ENCODE peak calls at places on chromosomes 2 and 18, in seven cellular contexts. P, L, N, R, Z, B and Y are unnamed samples.

GRCh38 chr2:36296798-36297197 is 58.8 kb upstream of the CRIM1 start:
- DNase-seq in P (no peak), L (no peak), N (no peak), R (no peak), Z (no peak), B (no peak), Y (no peak)

GRCh38 chr2:181289698-181290097 is 167.5 kb upstream of the ITGA4 start:
- DNase-seq in P (no peak), L (no peak), N (no peak), R (no peak), Z (no peak), B (no peak), Y (no peak)

GRCh38 chr2:170354409-170354808 is 176.5 kb downstream of the MYO3B start:
- DNase-seq in P (no peak), L (no peak), N (peak), R (no peak), Z (no peak), B (no peak), Y (no peak)

GRCh38 chr18:2964349-2965010 is 48.5 kb downstream of the LPIN2 start:
- DNase-seq in P (no peak), L (no peak), N (no peak), R (peak), Z (no peak), B (no peak), Y (no peak)

GRCh38 chr18:47731276-47731675 is 199.2 kb downstream of the SMAD2 start:
- DNase-seq in P (no peak), L (no peak), N (no peak), R (no peak), Z (no peak), B (no peak), Y (no peak)

GRCh38 chr2:149743842-149744468 is 156.4 kb upstream of the MMADHC start:
- DNase-seq in P (no peak), L (no peak), N (no peak), R (peak), Z (no peak), B (no peak), Y (no peak)

GRCh38 chr18:22711381-22711717 is 221.8 kb upstream of the RBBP8 start:
- DNase-seq in P (no peak), L (no peak), N (no peak), R (peak), Z (no peak), B (no peak), Y (no peak)

GRCh38 chr2:232511336-232511863 is 8.8 kb upstream of the PRSS56 start:
- DNase-seq in P (no peak), L (peak), N (no peak), R (no peak), Z (no peak), B (peak), Y (no peak)

GRCh38 chr2:7043689-7044088 is 126.5 kb downstream of the RNF144A start:
- DNase-seq in P (no peak), L (no peak), N (no peak), R (no peak), Z (no peak), B (no peak), Y (no peak)

GRCh38 chr2:17303054-17303453 is 215.2 kb downstream of the RAD51AP2 start:
- DNase-seq in P (no peak), L (no peak), N (no peak), R (peak), Z (no peak), B (no peak), Y (no peak)

GRCh38 chr2:46424937-46425336 is 54.4 kb upstream of the TMEM247 start:
- DNase-seq in P (no peak), L (no peak), N (no peak), R (no peak), Z (no peak), B (no peak), Y (no peak)

GRCh38 chr2:105739408-105739807 is 5.3 kb upstream of the NCK2 start:
- DNase-seq in P (no peak), L (no peak), N (no peak), R (no peak), Z (no peak), B (no peak), Y (no peak)

GRCh38 chr18:57002627-57003026 is 144.3 kb upstream of the BOD1L2 start:
- DNase-seq in P (no peak), L (no peak), N (no peak), R (no peak), Z (no peak), B (peak), Y (no peak)

GRCh38 chr2:1654696-1655374 is 89.5 kb downstream of the PXDN start:
- DNase-seq in P (no peak), L (no peak), N (no peak), R (no peak), Z (no peak), B (no peak), Y (peak)

GRCh38 chr2:173572848-173573247 is 218.2 kb downstream of the CDCA7 start:
- DNase-seq in P (no peak), L (no peak), N (no peak), R (no peak), Z (peak), B (no peak), Y (no peak)

GRCh38 chr2:173571887-173572680 is 217.4 kb downstream of the CDCA7 start:
- DNase-seq in P (no peak), L (no peak), N (no peak), R (no peak), Z (no peak), B (no peak), Y (no peak)

GRCh38 chr2:173568054-173568453 is 213.4 kb downstream of the CDCA7 start:
- DNase-seq in P (no peak), L (no peak), N (peak), R (no peak), Z (no peak), B (peak), Y (no peak)

GRCh38 chr2:173574304-173574703 is 219.6 kb downstream of the CDCA7 start:
- DNase-seq in P (no peak), L (no peak), N (no peak), R (no peak), Z (no peak), B (no peak), Y (no peak)

DNA sequence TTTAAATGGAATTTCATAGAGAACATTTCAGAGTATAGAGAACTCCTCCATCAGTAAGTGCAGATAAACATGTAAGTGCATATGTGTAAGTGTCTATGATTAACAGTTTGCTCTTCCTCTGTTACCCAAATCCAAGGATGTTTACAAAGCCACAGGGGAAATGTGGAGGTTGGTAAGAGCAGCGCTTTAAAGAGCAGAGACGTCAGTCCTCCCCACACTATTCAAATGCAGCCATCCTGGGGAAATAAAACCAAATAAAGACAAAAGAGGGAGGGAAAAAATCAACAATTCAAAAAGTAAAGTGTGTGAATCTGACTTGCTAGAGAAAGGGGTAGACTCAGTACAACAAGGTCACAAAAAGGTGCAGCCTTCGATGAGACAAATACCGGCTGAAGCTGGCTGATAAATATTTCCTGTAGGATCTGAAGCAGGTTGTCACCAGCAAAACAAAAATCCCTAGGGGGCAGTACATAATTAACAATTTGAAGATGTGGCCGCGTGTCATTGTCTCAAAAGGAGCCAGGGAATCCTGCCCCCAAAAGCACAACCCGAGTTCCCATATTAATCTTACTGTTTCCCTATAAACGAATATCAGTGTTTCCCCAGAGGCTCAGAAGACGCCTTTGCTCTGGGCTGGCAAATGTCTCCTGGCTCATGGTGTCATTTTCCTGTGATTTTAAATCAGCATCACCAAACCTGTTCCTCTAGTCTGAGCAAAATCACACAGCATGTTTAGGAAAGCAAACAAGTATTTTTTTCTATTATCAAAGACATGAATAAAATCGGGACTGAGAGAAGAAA is 216.5 kb downstream of the CDCA7 start:
- DNase-seq in P (no peak), L (no peak), N (peak), R (peak), Z (peak), B (peak), Y (no peak)
- H3K4me3 ChIP-seq in P (peak), L (no peak), N (peak), R (no peak), Z (no peak), B (no peak), Y (no peak)

DNA sequence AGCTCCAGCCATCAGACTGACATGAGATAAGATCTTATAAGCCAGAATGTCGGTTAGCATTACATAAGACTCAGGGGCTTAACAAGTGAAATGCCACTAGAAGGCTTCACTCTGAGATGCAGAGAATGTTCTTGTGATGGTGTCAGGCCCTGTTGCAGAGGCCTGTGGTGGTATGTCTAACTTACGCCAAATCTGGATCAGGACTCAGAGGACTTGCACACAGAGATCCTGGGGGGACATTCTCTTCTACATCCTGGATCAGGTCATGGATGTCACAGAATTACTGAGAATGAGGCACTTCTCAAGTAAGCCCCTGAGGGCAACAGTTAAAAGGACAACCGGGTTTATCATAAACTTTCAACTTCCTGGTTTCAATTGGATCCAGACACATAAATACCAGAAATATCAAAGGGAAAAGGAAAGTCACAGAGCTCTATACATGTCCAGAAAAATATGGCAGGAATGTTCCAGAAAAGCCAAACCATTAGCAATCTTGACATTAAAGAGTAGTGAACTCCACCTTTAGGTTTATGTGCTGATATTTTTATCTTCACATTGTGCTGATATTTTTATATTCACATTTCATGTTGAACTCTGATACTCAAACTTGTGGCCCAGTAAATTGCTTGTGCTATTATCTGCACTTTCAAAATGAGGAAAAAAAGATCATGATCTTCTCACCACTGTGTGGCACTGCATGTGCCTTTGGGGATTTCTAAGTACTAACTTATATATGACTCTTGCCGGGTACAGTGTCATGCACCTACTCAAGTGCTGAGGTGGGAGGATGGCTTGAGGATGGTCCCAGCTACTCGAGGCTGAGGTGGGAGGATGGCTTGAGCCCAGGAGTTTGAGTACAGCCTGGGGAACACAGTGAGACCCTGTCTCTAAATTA is 137.5 kb upstream of the RNF152 start:
- DNase-seq in P (no peak), L (no peak), N (no peak), R (peak), Z (no peak), B (no peak), Y (no peak)
- TF ChIP-seq CTCF in P (no peak), L (no peak), N (no peak), R (no peak), Z (no peak), B (peak), Y (no peak)

GRCh38 chr2:65317841-65318240 is 90.2 kb downstream of the ACTR2 start:
- DNase-seq in P (no peak), L (no peak), N (no peak), R (no peak), Z (no peak), B (no peak), Y (no peak)

GRCh38 chr2:65319080-65319673 is 91.5 kb downstream of the ACTR2 start:
- DNase-seq in P (no peak), L (no peak), N (no peak), R (no peak), Z (no peak), B (no peak), Y (no peak)

GRCh38 chr2:65316072-65316471 is 88.4 kb downstream of the ACTR2 start:
- DNase-seq in P (no peak), L (peak), N (no peak), R (peak), Z (no peak), B (no peak), Y (peak)

GRCh38 chr2:65320042-65320711 is 92.5 kb downstream of the ACTR2 start:
- DNase-seq in P (no peak), L (no peak), N (no peak), R (peak), Z (peak), B (no peak), Y (no peak)

GRCh38 chr2:65319674-65320041 is 92.0 kb downstream of the ACTR2 start:
- DNase-seq in P (no peak), L (no peak), N (no peak), R (no peak), Z (no peak), B (no peak), Y (no peak)
- H3K27ac ChIP-seq in P (peak), L (peak), N (no peak), R (peak), Z (no peak), B (no peak), Y (no peak)

DNA sequence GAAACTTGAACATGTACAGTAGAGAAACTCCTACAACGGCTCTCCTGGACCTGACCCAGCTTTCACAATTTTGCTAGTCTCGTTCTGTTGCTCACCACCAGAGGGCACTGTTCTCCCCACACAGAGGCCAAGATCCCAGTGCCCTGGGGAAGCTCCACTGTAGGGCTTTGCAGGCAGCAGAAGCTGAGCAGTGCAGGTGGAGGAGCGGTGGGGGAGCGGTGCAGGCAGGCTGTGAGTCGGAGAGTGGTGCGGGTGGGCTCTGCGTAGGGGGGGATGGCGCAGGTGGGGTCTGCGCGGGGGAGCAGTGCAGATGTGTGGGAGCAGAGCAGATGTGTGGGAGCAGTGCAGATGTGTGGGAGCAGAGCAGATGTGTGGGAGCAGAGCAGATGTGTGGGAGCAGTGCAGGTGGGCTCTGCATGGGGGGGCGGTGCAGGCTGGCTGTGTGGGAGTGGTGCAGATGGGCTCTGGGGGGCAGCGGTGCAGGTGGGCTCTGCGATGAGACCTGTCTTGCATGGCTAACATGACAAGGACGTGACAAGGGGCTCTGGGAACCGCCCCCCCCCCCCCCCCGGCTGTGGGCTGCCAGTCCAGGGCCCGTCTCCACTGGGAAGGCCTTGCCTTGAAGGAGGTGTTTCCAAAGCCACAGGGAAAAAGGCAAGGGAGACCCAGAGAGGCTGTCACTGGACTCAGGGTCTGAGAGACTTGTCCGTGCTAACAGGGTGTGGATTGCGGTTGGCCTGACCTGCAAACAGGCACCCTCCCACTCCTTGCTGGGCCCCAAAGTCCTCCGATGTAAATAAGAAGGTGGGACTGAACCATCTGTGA is 7.3 kb downstream of the CYS1 start:
- DNase-seq in P (no peak), L (peak), N (peak), R (peak), Z (peak), B (peak), Y (peak)
- H3K4me3 ChIP-seq in P (no peak), L (no peak), N (no peak), R (no peak), Z (no peak), B (no peak), Y (no peak)